ENCODE peak calls at places on chromosomes 11 and 22, in eight cellular contexts. One of them, this sample, is unnamed.

GRCh38 chr11:125517116-125517804 is 21.2 kb upstream of the FEZ1 start:
- DNase-seq in K562: peak; percentile 54
- DNase-seq in GM12891: no peak
- DNase-seq in HepG2: no peak
- DNase-seq in GM23338: peak; percentile 100
- DNase-seq in GM12892: no peak
- DNase-seq in transverse colon: no peak
- DNase-seq in esophagus muscularis mucosa: no peak
- DNase-seq in this sample: no peak

GRCh38 chr22:18065256-18065655 is 12.5 kb upstream of the PEX26 start:
- DNase-seq in K562: no peak
- DNase-seq in GM12891: no peak
- DNase-seq in HepG2: no peak
- DNase-seq in GM23338: peak; percentile 43
- DNase-seq in GM12892: no peak
- DNase-seq in transverse colon: no peak
- DNase-seq in esophagus muscularis mucosa: no peak
- DNase-seq in this sample: no peak

GRCh38 chr11:95067828-95068244 is 1.1 kb downstream of the SRSF8 start:
- DNase-seq in K562: no peak
- DNase-seq in GM12891: no peak
- DNase-seq in HepG2: no peak
- DNase-seq in GM23338: no peak
- DNase-seq in GM12892: no peak
- DNase-seq in transverse colon: no peak
- DNase-seq in esophagus muscularis mucosa: peak; percentile 92
- DNase-seq in this sample: no peak

GRCh38 chr22:23058063-23058462 is 12.3 kb upstream of the GNAZ start:
- DNase-seq in K562: no peak
- DNase-seq in GM12891: no peak
- DNase-seq in HepG2: no peak
- DNase-seq in GM23338: peak; percentile 9
- DNase-seq in GM12892: no peak
- DNase-seq in transverse colon: no peak
- DNase-seq in esophagus muscularis mucosa: peak; percentile 85
- DNase-seq in this sample: no peak

GRCh38 chr11:18700872-18701271 is 2.3 kb downstream of the TMEM86A start:
- DNase-seq in K562: no peak
- DNase-seq in GM12891: no peak
- DNase-seq in HepG2: no peak
- DNase-seq in GM23338: no peak
- DNase-seq in GM12892: no peak
- DNase-seq in transverse colon: no peak
- DNase-seq in esophagus muscularis mucosa: no peak
- DNase-seq in this sample: no peak

GRCh38 chr11:124618863-124619262 is 3.8 kb upstream of the TBRG1 start:
- DNase-seq in K562: no peak
- DNase-seq in GM12891: no peak
- DNase-seq in HepG2: no peak
- DNase-seq in GM23338: no peak
- DNase-seq in GM12892: no peak
- DNase-seq in transverse colon: no peak
- DNase-seq in esophagus muscularis mucosa: no peak
- DNase-seq in this sample: no peak

GRCh38 chr11:31620434-31620833 is 110.9 kb downstream of the ELP4 start:
- DNase-seq in K562: no peak
- DNase-seq in GM12891: no peak
- DNase-seq in HepG2: no peak
- DNase-seq in GM23338: no peak
- DNase-seq in GM12892: no peak
- DNase-seq in transverse colon: no peak
- DNase-seq in esophagus muscularis mucosa: no peak
- DNase-seq in this sample: no peak

GRCh38 chr11:73190557-73190885 is 27.6 kb upstream of the P2RY2 start:
- DNase-seq in K562: no peak
- DNase-seq in GM12891: no peak
- DNase-seq in HepG2: no peak
- DNase-seq in GM23338: no peak
- DNase-seq in GM12892: no peak
- DNase-seq in transverse colon: no peak
- DNase-seq in esophagus muscularis mucosa: no peak
- DNase-seq in this sample: no peak

GRCh38 chr22:27905638-27906037 is 13.4 kb downstream of the PITPNB start:
- DNase-seq in K562: no peak
- DNase-seq in GM12891: no peak
- DNase-seq in HepG2: no peak
- DNase-seq in GM23338: no peak
- DNase-seq in GM12892: no peak
- DNase-seq in transverse colon: no peak
- DNase-seq in esophagus muscularis mucosa: no peak
- DNase-seq in this sample: no peak

GRCh38 chr22:38202437-38203089 is 769 bp downstream of the MAFF start:
- DNase-seq in K562: peak; percentile 68
- DNase-seq in GM12891: no peak
- DNase-seq in HepG2: peak; percentile 50
- DNase-seq in GM23338: peak; percentile 72
- DNase-seq in GM12892: no peak
- DNase-seq in transverse colon: peak; percentile 88
- DNase-seq in esophagus muscularis mucosa: no peak
- DNase-seq in this sample: no peak

GRCh38 chr11:133966924-133967598 is 10.3 kb upstream of the IGSF9B start:
- DNase-seq in K562: peak; percentile 41
- DNase-seq in GM12891: no peak
- DNase-seq in HepG2: no peak
- DNase-seq in GM23338: peak; percentile 83
- DNase-seq in GM12892: peak; percentile 57
- DNase-seq in transverse colon: peak; percentile 32
- DNase-seq in esophagus muscularis mucosa: no peak
- DNase-seq in this sample: no peak

GRCh38 chr11:109363682-109364081 is 58.3 kb upstream of the C11orf87 start:
- DNase-seq in K562: no peak
- DNase-seq in GM12891: no peak
- DNase-seq in HepG2: no peak
- DNase-seq in GM23338: no peak
- DNase-seq in GM12892: no peak
- DNase-seq in transverse colon: no peak
- DNase-seq in esophagus muscularis mucosa: peak; percentile 39
- DNase-seq in this sample: no peak

GRCh38 chr11:20670932-20671403 is 1.6 kb downstream of the NELL1 start:
- DNase-seq in K562: no peak
- DNase-seq in GM12891: no peak
- DNase-seq in HepG2: no peak
- DNase-seq in GM23338: peak; percentile 67
- DNase-seq in GM12892: no peak
- DNase-seq in transverse colon: no peak
- DNase-seq in esophagus muscularis mucosa: peak; percentile 45
- DNase-seq in this sample: no peak

GRCh38 chr11:86773878-86774277 is 26.5 kb upstream of the PRSS23 start:
- DNase-seq in K562: no peak
- DNase-seq in GM12891: no peak
- DNase-seq in HepG2: no peak
- DNase-seq in GM23338: no peak
- DNase-seq in GM12892: no peak
- DNase-seq in transverse colon: no peak
- DNase-seq in esophagus muscularis mucosa: no peak
- DNase-seq in this sample: no peak

GRCh38 chr11:77821349-77821851 is 456 bp downstream of the AAMDC start:
- DNase-seq in K562: peak; percentile 18
- DNase-seq in GM12891: peak; percentile 11
- DNase-seq in HepG2: peak; percentile 20
- DNase-seq in GM23338: peak; percentile 67
- DNase-seq in GM12892: peak; percentile 16
- DNase-seq in transverse colon: peak; percentile 27
- DNase-seq in esophagus muscularis mucosa: no peak
- DNase-seq in this sample: no peak

GRCh38 chr22:37893583-37893983 is 12.5 kb upstream of the MICALL1 start:
- DNase-seq in K562: no peak
- DNase-seq in GM12891: no peak
- DNase-seq in HepG2: peak; percentile 50
- DNase-seq in GM23338: no peak
- DNase-seq in GM12892: no peak
- DNase-seq in transverse colon: no peak
- DNase-seq in esophagus muscularis mucosa: no peak
- DNase-seq in this sample: no peak

GRCh38 chr11:79050784-79051183 is 390.0 kb downstream of the TENM4 start:
- DNase-seq in K562: no peak
- DNase-seq in GM12891: no peak
- DNase-seq in HepG2: no peak
- DNase-seq in GM23338: no peak
- DNase-seq in GM12892: no peak
- DNase-seq in transverse colon: no peak
- DNase-seq in esophagus muscularis mucosa: no peak
- DNase-seq in this sample: no peak

DNA sequence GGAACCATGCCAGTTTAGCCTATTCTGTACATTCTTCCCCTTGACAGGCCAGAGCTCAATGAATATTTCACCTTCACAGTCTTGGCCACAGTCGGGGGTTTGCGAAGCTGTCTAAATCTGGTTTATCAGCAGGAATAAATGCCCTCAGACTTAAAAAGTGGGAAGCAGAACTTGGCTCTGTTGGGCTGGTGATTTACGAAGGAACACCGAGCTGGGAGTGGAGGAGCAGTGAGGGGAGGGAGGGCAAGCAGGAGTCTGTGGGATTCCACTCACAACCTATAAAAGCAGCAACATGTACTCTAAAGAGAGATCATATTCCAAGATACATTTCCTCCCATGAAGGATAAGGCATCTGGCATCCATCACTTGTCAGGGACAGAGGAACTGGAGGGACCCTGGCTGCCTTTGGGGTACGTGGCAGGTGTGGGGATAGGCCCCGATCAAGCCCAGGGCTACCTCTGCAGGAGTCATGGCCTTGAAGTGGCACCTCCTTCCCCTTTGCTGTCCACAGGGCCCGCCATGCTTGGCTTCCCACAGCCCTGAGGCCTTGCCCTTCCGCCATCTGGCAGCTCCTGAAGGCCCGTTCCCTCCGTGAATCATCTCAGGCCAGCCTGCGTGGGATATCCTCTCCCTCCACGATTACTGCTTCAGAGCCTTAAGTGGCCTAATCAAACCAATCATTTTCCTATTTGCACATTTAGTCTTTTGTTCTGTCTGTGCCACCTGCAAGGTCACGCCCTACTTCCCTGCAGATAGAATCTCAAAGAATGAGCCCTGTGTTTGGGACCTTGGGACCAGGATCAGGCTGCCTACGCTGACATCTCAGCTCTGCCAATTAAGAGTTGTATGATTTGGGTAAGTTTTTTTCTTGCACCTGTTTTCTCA is 154.5 kb downstream of the ADAMTS15 start:
- DNase-seq in K562: no peak
- DNase-seq in GM12891: no peak
- DNase-seq in HepG2: no peak
- DNase-seq in GM23338: no peak
- DNase-seq in GM12892: no peak
- DNase-seq in transverse colon: no peak
- DNase-seq in esophagus muscularis mucosa: no peak
- DNase-seq in this sample: no peak
- TF ChIP-seq POLR2AphosphoS5 in K562: no peak
- TF ChIP-seq POLR2AphosphoS5 in GM12891: no peak
- TF ChIP-seq POLR2AphosphoS5 in HepG2: no peak
- TF ChIP-seq POLR2AphosphoS5 in GM23338: no peak
- TF ChIP-seq POLR2AphosphoS5 in GM12892: no peak
- TF ChIP-seq POLR2AphosphoS5 in transverse colon: no peak
- TF ChIP-seq POLR2AphosphoS5 in esophagus muscularis mucosa: no peak
- TF ChIP-seq POLR2AphosphoS5 in this sample: no peak

GRCh38 chr22:30270841-30271240 is 4.2 kb upstream of the OSM start:
- DNase-seq in K562: peak; percentile 33
- DNase-seq in GM12891: no peak
- DNase-seq in HepG2: no peak
- DNase-seq in GM23338: no peak
- DNase-seq in GM12892: no peak
- DNase-seq in transverse colon: peak; percentile 57
- DNase-seq in esophagus muscularis mucosa: no peak
- DNase-seq in this sample: no peak
- TF ChIP-seq POLR2AphosphoS5 in K562: no peak
- TF ChIP-seq POLR2AphosphoS5 in GM12891: no peak
- TF ChIP-seq POLR2AphosphoS5 in HepG2: no peak
- TF ChIP-seq POLR2AphosphoS5 in GM23338: no peak
- TF ChIP-seq POLR2AphosphoS5 in GM12892: no peak
- TF ChIP-seq POLR2AphosphoS5 in transverse colon: no peak
- TF ChIP-seq POLR2AphosphoS5 in esophagus muscularis mucosa: peak; percentile 56
- TF ChIP-seq POLR2AphosphoS5 in this sample: no peak

GRCh38 chr11:12270817-12271216 is 106.6 kb upstream of the PARVA start:
- DNase-seq in K562: no peak
- DNase-seq in GM12891: no peak
- DNase-seq in HepG2: no peak
- DNase-seq in GM23338: no peak
- DNase-seq in GM12892: no peak
- DNase-seq in transverse colon: no peak
- DNase-seq in esophagus muscularis mucosa: no peak
- DNase-seq in this sample: no peak

GRCh38 chr11:12269446-12270214 is 107.7 kb upstream of the PARVA start:
- DNase-seq in K562: no peak
- DNase-seq in GM12891: no peak
- DNase-seq in HepG2: no peak
- DNase-seq in GM23338: no peak
- DNase-seq in GM12892: no peak
- DNase-seq in transverse colon: no peak
- DNase-seq in esophagus muscularis mucosa: no peak
- DNase-seq in this sample: no peak

GRCh38 chr11:12267921-12268320 is 109.5 kb upstream of the PARVA start:
- DNase-seq in K562: no peak
- DNase-seq in GM12891: no peak
- DNase-seq in HepG2: no peak
- DNase-seq in GM23338: no peak
- DNase-seq in GM12892: no peak
- DNase-seq in transverse colon: no peak
- DNase-seq in esophagus muscularis mucosa: no peak
- DNase-seq in this sample: no peak

GRCh38 chr11:12270215-12270797 is 107.1 kb upstream of the PARVA start:
- DNase-seq in K562: no peak
- DNase-seq in GM12891: no peak
- DNase-seq in HepG2: peak; percentile 13
- DNase-seq in GM23338: no peak
- DNase-seq in GM12892: no peak
- DNase-seq in transverse colon: no peak
- DNase-seq in esophagus muscularis mucosa: no peak
- DNase-seq in this sample: no peak

GRCh38 chr11:12269104-12269441 is 108.3 kb upstream of the PARVA start:
- DNase-seq in K562: no peak
- DNase-seq in GM12891: no peak
- DNase-seq in HepG2: no peak
- DNase-seq in GM23338: no peak
- DNase-seq in GM12892: no peak
- DNase-seq in transverse colon: no peak
- DNase-seq in esophagus muscularis mucosa: no peak
- DNase-seq in this sample: no peak
- TF ChIP-seq POLR2AphosphoS5 in K562: no peak
- TF ChIP-seq POLR2AphosphoS5 in GM12891: no peak
- TF ChIP-seq POLR2AphosphoS5 in HepG2: no peak
- TF ChIP-seq POLR2AphosphoS5 in GM23338: no peak
- TF ChIP-seq POLR2AphosphoS5 in GM12892: no peak
- TF ChIP-seq POLR2AphosphoS5 in transverse colon: no peak
- TF ChIP-seq POLR2AphosphoS5 in esophagus muscularis mucosa: peak; percentile 58
- TF ChIP-seq POLR2AphosphoS5 in this sample: no peak

DNA sequence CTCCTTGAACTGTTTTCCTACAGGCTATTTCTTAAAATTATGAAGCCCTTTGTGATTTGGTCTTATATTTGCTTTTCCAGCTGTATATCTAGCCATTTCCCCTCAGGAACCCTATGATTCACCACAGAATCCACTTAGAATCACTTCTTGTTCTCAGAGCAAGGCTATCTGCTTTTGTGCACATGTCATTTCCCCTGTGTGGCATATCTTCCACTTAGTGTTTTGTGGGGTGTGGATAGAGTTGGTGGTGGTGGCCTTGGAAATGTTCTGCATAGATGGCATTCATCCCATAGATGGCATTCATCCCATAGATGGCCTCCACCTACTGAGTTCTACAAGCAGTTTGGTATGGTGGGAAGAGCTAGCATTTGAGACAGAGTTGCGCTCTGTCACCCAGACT is 44.7 kb downstream of the SWAP70 start:
- DNase-seq in K562: no peak
- DNase-seq in GM12891: no peak
- DNase-seq in HepG2: no peak
- DNase-seq in GM23338: no peak
- DNase-seq in GM12892: no peak
- DNase-seq in transverse colon: no peak
- DNase-seq in esophagus muscularis mucosa: no peak
- DNase-seq in this sample: no peak
- TF ChIP-seq POLR2AphosphoS5 in K562: no peak
- TF ChIP-seq POLR2AphosphoS5 in GM12891: no peak
- TF ChIP-seq POLR2AphosphoS5 in HepG2: no peak
- TF ChIP-seq POLR2AphosphoS5 in GM23338: no peak
- TF ChIP-seq POLR2AphosphoS5 in GM12892: no peak
- TF ChIP-seq POLR2AphosphoS5 in transverse colon: no peak
- TF ChIP-seq POLR2AphosphoS5 in esophagus muscularis mucosa: no peak
- TF ChIP-seq POLR2AphosphoS5 in this sample: no peak

This sample was measured in HCT116.